ENCODE peak calls at places on chromosomes 1 and 21, in five cellular contexts. W, L, F, D and A are unnamed samples.

GRCh38 chr1:234889643-234890042 is 239.0 kb downstream of the TOMM20 start:
- DNase-seq in W (no peak), L (no peak), F (no peak), D (no peak), A (no peak)

GRCh38 chr1:112263464-112263863 is 132.6 kb upstream of the CTTNBP2NL start:
- DNase-seq in W (peak; percentile 48), L (peak; percentile 1), F (no peak), D (no peak), A (no peak)

GRCh38 chr1:239757711-239758110 is 334.0 kb upstream of the FMN2 start:
- DNase-seq in W (peak; percentile 9), L (no peak), F (no peak), D (no peak), A (no peak)

GRCh38 chr1:76170114-76170513 is 95.6 kb downstream of the ST6GALNAC3 start:
- DNase-seq in W (no peak), L (no peak), F (no peak), D (no peak), A (no peak)

GRCh38 chr1:6110326-6110725 is 64.6 kb downstream of the KCNAB2 start:
- DNase-seq in W (no peak), L (no peak), F (peak; percentile 34), D (no peak), A (no peak)

GRCh38 chr1:183416850-183417690 is 1.1 kb downstream of the NMNAT2 start:
- DNase-seq in W (peak; percentile 50), L (no peak), F (peak; percentile 70), D (peak; percentile 28), A (peak; percentile 10)

GRCh38 chr1:202589190-202589680 is 121.0 kb downstream of the SYT2 start:
- DNase-seq in W (peak; percentile 97), L (peak; percentile 99), F (no peak), D (no peak), A (no peak)

GRCh38 chr1:89657886-89658285 is 25.0 kb downstream of the LRRC8C start:
- DNase-seq in W (no peak), L (no peak), F (no peak), D (peak; percentile 80), A (peak; percentile 75)

GRCh38 chr1:180857947-180858768 is 54.5 kb upstream of the KIAA1614 start:
- DNase-seq in W (no peak), L (no peak), F (peak; percentile 49), D (no peak), A (no peak)

GRCh38 chr1:100627018-100627716 is 89.2 kb downstream of the GPR88 start:
- DNase-seq in W (peak; percentile 84), L (no peak), F (no peak), D (no peak), A (no peak)

GRCh38 chr1:173056355-173056754 is 5.6 kb upstream of the TNFSF18 start:
- DNase-seq in W (peak; percentile 50), L (no peak), F (no peak), D (no peak), A (no peak)

DNA sequence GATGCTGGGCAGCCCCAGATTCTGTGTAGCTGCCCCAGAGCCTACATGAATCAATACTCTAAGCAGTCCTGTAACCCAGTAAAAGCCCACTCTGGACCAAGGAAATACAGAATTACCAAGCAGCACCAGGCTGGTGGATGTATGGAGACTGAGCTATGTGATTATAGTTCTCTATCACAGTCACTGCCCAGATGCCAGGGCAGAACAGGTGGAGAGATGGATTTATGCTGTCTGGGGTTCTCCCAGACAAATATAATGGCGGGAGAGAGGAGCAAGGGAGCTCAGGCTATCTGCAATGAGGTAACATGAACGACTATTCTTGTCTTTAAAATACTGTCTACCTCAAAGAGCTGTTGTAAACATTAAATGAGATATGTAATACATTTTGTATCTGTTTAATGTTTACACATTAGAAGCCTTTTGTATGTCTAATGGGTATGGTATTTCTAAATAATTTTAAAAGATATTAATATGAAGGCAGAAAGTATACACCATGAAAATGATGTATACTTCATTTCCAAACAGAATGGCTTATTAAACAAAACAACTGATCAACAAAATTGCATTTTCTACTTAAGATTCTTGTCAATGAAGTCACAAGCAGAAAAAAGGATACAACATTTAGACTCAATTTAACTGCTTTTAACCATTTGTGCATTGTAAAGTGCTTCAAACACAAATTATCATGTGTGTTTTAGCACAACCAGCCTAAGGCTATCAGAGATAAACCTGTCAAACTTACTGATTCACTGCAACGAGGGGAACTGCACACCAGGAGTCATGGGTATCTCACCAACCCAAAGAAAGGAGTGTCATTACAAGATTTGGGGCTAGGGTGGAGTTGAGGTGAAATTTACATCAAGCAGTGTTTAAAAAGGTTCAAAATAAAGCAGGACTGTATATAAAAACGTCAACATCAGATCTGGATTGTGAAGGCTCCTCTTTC is 3.0 kb downstream of the SDE2 start:
- DNase-seq in W (no peak), L (no peak), F (no peak), D (no peak), A (no peak)
- H3K4me3 ChIP-seq in W (no peak overlapping the region), L (no peak overlapping the region), F (no peak overlapping the region), D (no peak overlapping the region), A (no peak overlapping the region)

DNA sequence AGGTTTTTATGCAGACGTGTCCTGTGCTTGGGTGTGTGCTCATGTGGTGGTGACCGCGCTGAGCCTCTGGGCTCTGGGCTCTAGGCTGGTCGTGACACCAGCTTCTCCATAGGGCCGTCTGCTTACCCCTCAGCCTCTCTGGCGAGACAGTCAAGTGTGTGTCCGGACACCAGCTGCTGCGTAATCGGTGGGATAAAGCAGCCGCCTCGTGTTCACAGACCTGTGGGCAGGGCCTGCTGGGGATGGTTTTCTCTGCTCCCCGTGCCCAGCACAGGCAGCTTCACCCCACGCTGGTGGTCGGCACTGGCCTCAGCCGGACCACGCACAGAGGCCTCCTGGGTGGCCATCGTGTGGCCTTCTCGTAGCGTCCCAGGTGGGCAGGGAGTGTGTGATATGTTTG is 33.6 kb upstream of the DIP2A start:
- DNase-seq in W (no peak), L (no peak), F (peak; percentile 30), D (no peak), A (no peak)
- H3K4me3 ChIP-seq in W (no peak overlapping the region), L (no peak overlapping the region), F (no peak overlapping the region), D (peak overlapping the region; percentile 64), A (no peak overlapping the region)

DNA sequence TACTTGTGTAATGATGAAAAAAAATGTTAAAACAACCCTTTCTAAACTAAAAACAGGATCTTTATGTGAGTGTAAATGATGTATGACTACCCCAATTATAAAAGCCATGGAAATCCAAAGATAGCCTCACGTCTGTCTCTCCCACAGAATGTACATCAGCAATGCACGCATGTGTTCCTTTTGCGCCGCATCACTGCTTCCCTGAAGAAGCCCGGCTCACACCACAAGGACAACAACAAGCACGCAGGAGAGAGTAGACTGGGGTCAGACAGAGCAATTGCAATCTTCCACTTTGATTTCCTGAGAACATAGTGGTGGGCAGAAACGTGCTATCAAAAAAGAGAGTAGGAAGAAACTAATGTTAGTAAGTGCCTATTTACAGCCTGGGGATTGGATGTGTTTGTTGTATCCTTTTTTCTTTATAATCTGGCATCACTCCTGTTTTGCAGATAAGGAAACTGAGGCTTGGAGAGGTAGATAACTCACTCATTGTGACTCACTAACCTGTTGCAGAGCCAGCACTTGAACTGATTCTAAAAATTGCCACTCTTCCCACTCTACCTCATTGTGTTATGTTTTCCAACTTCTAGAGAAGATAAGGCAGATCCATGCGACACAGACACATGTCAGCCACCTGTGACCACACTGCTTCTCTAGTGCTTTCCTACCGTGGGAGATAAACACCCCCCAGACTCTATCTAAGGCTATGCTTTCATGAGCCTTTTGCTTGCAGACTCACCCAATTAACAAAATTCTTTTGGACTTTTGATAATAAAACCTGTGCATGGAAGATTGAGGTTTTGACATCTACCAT is 60.1 kb downstream of the MAP10 start:
- DNase-seq in W (no peak), L (no peak), F (no peak), D (no peak), A (no peak)
- H3K4me3 ChIP-seq in W (no peak overlapping the region), L (no peak overlapping the region), F (no peak overlapping the region), D (no peak overlapping the region), A (no peak overlapping the region)

GRCh38 chr1:43222876-43223275 is 46.9 kb upstream of the TMEM125 start:
- DNase-seq in W (no peak), L (no peak), F (no peak), D (no peak), A (no peak)
- H3K4me3 ChIP-seq in W (no peak overlapping the region), L (no peak overlapping the region), F (no peak overlapping the region), D (no peak overlapping the region), A (no peak overlapping the region)

GRCh38 chr1:83765125-83765524 is 233.8 kb downstream of the TTLL7 start:
- DNase-seq in W (no peak), L (no peak), F (no peak), D (no peak), A (no peak)

GRCh38 chr1:83766182-83766825 is 232.6 kb downstream of the TTLL7 start:
- DNase-seq in W (no peak), L (no peak), F (no peak), D (no peak), A (no peak)

GRCh38 chr1:83770322-83770661 is 228.6 kb downstream of the TTLL7 start:
- DNase-seq in W (no peak), L (no peak), F (no peak), D (no peak), A (no peak)

GRCh38 chr1:83769594-83770321 is 229.2 kb downstream of the TTLL7 start:
- DNase-seq in W (no peak), L (no peak), F (no peak), D (no peak), A (no peak)

GRCh38 chr1:83769072-83769471 is 229.9 kb downstream of the TTLL7 start:
- DNase-seq in W (no peak), L (no peak), F (no peak), D (no peak), A (no peak)
- H3K4me3 ChIP-seq in W (no peak overlapping the region), L (no peak overlapping the region), F (no peak overlapping the region), D (no peak overlapping the region), A (no peak overlapping the region)

GRCh38 chr1:236875975-236876374 is 80.9 kb downstream of the MTR start:
- DNase-seq in W (no peak), L (no peak), F (no peak), D (no peak), A (no peak)
- H3K4me3 ChIP-seq in W (no peak overlapping the region), L (no peak overlapping the region), F (no peak overlapping the region), D (no peak overlapping the region), A (no peak overlapping the region)

GRCh38 chr1:225026701-225027100 is 97.2 kb downstream of the DNAH14 start:
- DNase-seq in W (no peak), L (no peak), F (no peak), D (no peak), A (no peak)
- H3K4me3 ChIP-seq in W (no peak overlapping the region), L (no peak overlapping the region), F (no peak overlapping the region), D (no peak overlapping the region), A (no peak overlapping the region)

GRCh38 chr1:153987621-153988020 is 1.5 kb upstream of the RAB13 start:
- DNase-seq in W (no peak), L (no peak), F (no peak), D (no peak), A (no peak)
- H3K4me3 ChIP-seq in W (no peak overlapping the region), L (no peak overlapping the region), F (no peak overlapping the region), D (no peak overlapping the region), A (no peak overlapping the region)

DNA sequence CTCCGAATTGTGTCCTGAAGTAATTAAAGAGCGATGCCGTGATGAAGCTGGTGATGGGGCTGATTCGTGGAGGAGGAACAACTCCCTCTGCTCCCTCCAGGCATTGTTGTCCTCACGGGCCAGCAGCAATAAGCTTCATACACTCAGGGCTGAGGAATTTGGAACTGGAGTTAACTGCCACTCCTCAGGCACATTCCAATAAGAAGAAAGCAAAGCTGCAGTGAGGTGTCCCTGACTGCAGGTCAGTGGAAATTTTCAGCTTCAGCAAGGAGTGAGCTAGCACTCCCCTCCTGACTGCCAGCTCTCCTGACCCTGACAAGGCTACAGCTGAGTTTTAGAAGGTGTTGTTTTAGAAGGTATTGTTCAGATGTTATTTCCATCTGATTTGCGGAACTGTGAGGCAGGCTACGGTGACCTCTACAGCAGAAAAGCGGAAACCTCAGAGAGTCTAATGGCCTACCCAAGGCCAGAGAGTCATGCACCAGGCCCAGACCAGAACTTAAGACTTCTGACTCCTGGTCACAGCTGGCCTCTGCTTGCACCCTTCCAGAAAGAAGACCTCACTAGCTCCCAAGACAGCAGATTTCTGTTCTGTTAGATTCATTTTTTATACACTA is 148.8 kb downstream of the TGFBR3 start:
- DNase-seq in W (peak; percentile 81), L (peak; percentile 82), F (no peak), D (no peak), A (no peak)
- H3K4me3 ChIP-seq in W (no peak overlapping the region), L (no peak overlapping the region), F (no peak overlapping the region), D (no peak overlapping the region), A (no peak overlapping the region)